ENCODE peak calls at places on chromosomes 7 and 10, in four cellular contexts. P, Y, M and X are unnamed samples.

GRCh38 chr10:4083509-4084003 is 298.5 kb upstream of the KLF6 start:
- DNase-seq in P (no peak), Y (no peak), M (no peak), X (no peak)

GRCh38 chr10:71074176-71074755 is 138.1 kb upstream of the UNC5B start:
- DNase-seq in M (no peak), Y (no peak), P (no peak), X (no peak)

GRCh38 chr10:11242443-11243386 is 225.0 kb downstream of the CELF2 start:
- DNase-seq in P (no peak), M (peak; percentile 77), Y (no peak), X (no peak)

GRCh38 chr10:32055478-32056135 is 618 bp downstream of the KIF5B start:
- DNase-seq in P (peak; percentile 46), Y (peak; percentile 79), M (peak; percentile 61), X (peak; percentile 42)

GRCh38 chr10:103493911-103494877 is 689 bp downstream of the NEURL1 start:
- DNase-seq in Y (no peak), M (no peak), P (no peak), X (no peak)

GRCh38 chr7:155816996-155817395 is 4.7 kb upstream of the SHH start:
- DNase-seq in Y (no peak), M (no peak), P (no peak), X (no peak)

GRCh38 chr10:3886191-3886590 is 101.2 kb upstream of the KLF6 start:
- DNase-seq in P (no peak), Y (no peak), M (peak; percentile 70), X (no peak)

GRCh38 chr7:100102950-100103840 is 1.8 kb downstream of the AP4M1 start:
- DNase-seq in P (no peak), M (no peak), Y (no peak), X (no peak)

GRCh38 chr10:93938140-93938539 is 44.4 kb downstream of the SLC35G1 start:
- DNase-seq in P (no peak), M (no peak), Y (no peak), X (no peak)

GRCh38 chr10:7596356-7596755 is 70.4 kb downstream of the ITIH5 start:
- DNase-seq in Y (no peak), M (no peak), P (no peak), X (no peak)

GRCh38 chr10:230758-231157 is 95.5 kb downstream of the ZMYND11 start:
- DNase-seq in Y (no peak), P (no peak), M (no peak), X (no peak)

GRCh38 chr7:100433592-100434296 is 2.6 kb downstream of the PPP1R35 start:
- DNase-seq in P (no peak), M (no peak), Y (no peak), X (no peak)

GRCh38 chr7:26864309-26865093 is at the start of gene SKAP2:
- DNase-seq in M (peak; percentile 94), Y (peak; percentile 56), P (peak; percentile 72), X (peak; percentile 74)

GRCh38 chr10:117268907-117269306 is 28.0 kb downstream of the SLC18A2 start:
- DNase-seq in M (no peak), P (no peak), Y (no peak), X (no peak)

GRCh38 chr10:124419635-124420034 is 912 bp upstream of the OAT start:
- DNase-seq in P (no peak), M (no peak), Y (no peak), X (no peak)

GRCh38 chr7:158164101-158165095 is 423.2 kb downstream of the PTPRN2 start:
- DNase-seq in P (no peak), Y (no peak), M (no peak), X (no peak)

GRCh38 chr10:271722-272121 is 136.5 kb downstream of the ZMYND11 start:
- DNase-seq in M (no peak), Y (no peak), P (no peak), X (no peak)

GRCh38 chr10:110612629-110613028 is 31.5 kb upstream of the RBM20 start:
- DNase-seq in Y (no peak), P (no peak), M (no peak), X (no peak)

GRCh38 chr10:60731134-60731883 is 47.0 kb upstream of the CDK1 start:
- DNase-seq in M (no peak), Y (peak; percentile 11), P (no peak), X (no peak)

GRCh38 chr10:9562001-9562505 is 1455.6 kb upstream of the CELF2 start:
- DNase-seq in P (no peak), M (no peak), Y (no peak), X (no peak)

GRCh38 chr10:99648717-99649116 is 10.6 kb upstream of the ENTPD7 start:
- DNase-seq in P (no peak), Y (no peak), M (no peak), X (no peak)

GRCh38 chr10:86224354-86225097 is 142.1 kb downstream of the GRID1 start:
- DNase-seq in P (no peak), Y (no peak), M (no peak), X (no peak)

GRCh38 chr10:46288601-46289206 is 1.9 kb downstream of the ANTXRL start:
- DNase-seq in M (no peak), Y (no peak), P (no peak), X (no peak)

GRCh38 chr10:82796510-82796909 is 921.5 kb downstream of the NRG3 start:
- DNase-seq in Y (no peak), P (no peak), M (no peak), X (no peak)

GRCh38 chr7:157150825-157151412 is 12.2 kb downstream of the UBE3C start:
- DNase-seq in P (no peak), Y (no peak), M (peak; percentile 44), X (no peak)

GRCh38 chr7:2157473-2158279 is 75.1 kb downstream of the MAD1L1 start:
- DNase-seq in Y (no peak), P (no peak), M (peak; percentile 29), X (no peak)

GRCh38 chr7:5143935-5144903 is 45.8 kb upstream of the WIPI2 start:
- DNase-seq in P (peak; percentile 59), Y (peak; percentile 59), M (no peak), X (peak; percentile 67)

GRCh38 chr10:29949411-29950011 is 109.9 kb downstream of the JCAD start:
- DNase-seq in P (no peak), M (no peak), Y (no peak), X (no peak)

GRCh38 chr10:73588656-73589055 is 2.5 kb downstream of the USP54 start:
- DNase-seq in P (no peak), Y (no peak), M (no peak), X (no peak)

GRCh38 chr10:119198438-119198837 is 8.9 kb upstream of the GRK5 start:
- DNase-seq in Y (no peak), P (no peak), M (no peak), X (peak; percentile 13)

GRCh38 chr10:29980084-29980483 is 79.3 kb downstream of the JCAD start:
- DNase-seq in M (peak; percentile 64), P (no peak), Y (no peak), X (no peak)

GRCh38 chr7:151897201-151897711 is 20.3 kb upstream of the PRKAG2 start:
- DNase-seq in P (no peak), M (no peak), Y (no peak), X (no peak)

GRCh38 chr10:77350711-77351119 is 286.9 kb downstream of the KCNMA1 start:
- DNase-seq in M (no peak), Y (no peak), P (no peak), X (no peak)

GRCh38 chr10:117460846-117461765 is 81.4 kb upstream of the EMX2 start:
- DNase-seq in M (no peak), P (no peak), Y (no peak), X (no peak)

GRCh38 chr10:64334084-64334483 is 812.9 kb downstream of the REEP3 start:
- DNase-seq in P (no peak), Y (no peak), M (no peak), X (no peak)

GRCh38 chr10:32253300-32253699 is 93.7 kb downstream of the EPC1 start:
- DNase-seq in Y (no peak), M (no peak), P (no peak), X (no peak)